ENCODE peak calls at places on chromosomes 5 and 9, in four cellular contexts. T is aorta; N is CD4-positive, CD25-positive, alpha-beta regulatory T cell; P is Kasumi-1. E is an unnamed sample.

GRCh38 chr5:6907320-6907918 is 194.2 kb downstream of the TENT4A start:
- DNase-seq in T (no peak), N (no peak), P (no peak), E (no peak)

GRCh38 chr9:77710276-77710675 is 62.2 kb upstream of the GNA14 start:
- DNase-seq in T (no peak), N (no peak), P (peak; percentile 37), E (no peak)

GRCh38 chr5:163509288-163510040 is 4.0 kb downstream of the MAT2B start:
- DNase-seq in T (no peak), N (no peak), P (no peak), E (no peak)

GRCh38 chr5:113378486-113378885 is 56.3 kb downstream of the TSSK1B start:
- DNase-seq in T (no peak), N (no peak), P (no peak), E (no peak)

GRCh38 chr5:140336388-140336787 is 10.0 kb downstream of the HBEGF start:
- DNase-seq in T (no peak), N (no peak), P (no peak), E (no peak)

GRCh38 chr9:119215651-119216050 is 153.6 kb downstream of the BRINP1 start:
- DNase-seq in T (no peak), N (no peak), P (no peak), E (no peak)

GRCh38 chr5:171450423-171451246 is 31.2 kb downstream of the FGF18 start:
- DNase-seq in T (peak; percentile 87), N (no peak), P (peak; percentile 18), E (no peak)

GRCh38 chr9:15157371-15157770 is 149.6 kb downstream of the TTC39B start:
- DNase-seq in T (peak; percentile 72), N (no peak), P (no peak), E (no peak)

E was measured in KBM-7.